ENCODE peak calls at places on chromosome 9, in eight cellular contexts. Q is activated naive CD4-positive, alpha-beta T cell; J is activated CD4-positive, CD25-positive, alpha-beta regulatory T cell treated with anti-CD3 and anti-CD28 coated beads, Interleukin-2, amount 50 U/mL, for 72 hours; E is AG04450; W is NCI-H774; A is activated naive CD8-positive, alpha-beta T cell treated with anti-CD3 and anti-CD28 coated beads for 36 hours; Z is NCI-H1092 treated with DMSO at 0.1 percent for 48 hours; V is AG10803. Y is an unnamed sample.

GRCh38 chr9:114318416-114318815 is 4.5 kb upstream of the ORM1 start:
- DNase-seq in V (no peak), Q (no peak), W (no peak), E (no peak), J (no peak), A (no peak), Z (no peak), Y (no peak)

GRCh38 chr9:27394826-27395201 is 97.9 kb upstream of the EQTN start:
- DNase-seq in A (no peak), Z (no peak), Q (no peak), J (no peak), V (no peak), W (no peak), E (no peak), Y (no peak)

GRCh38 chr9:70117835-70118319 is 74.2 kb downstream of the MAMDC2 start:
- DNase-seq in W (no peak), A (no peak), V (peak), Q (no peak), Z (no peak), E (no peak), J (no peak), Y (peak)

GRCh38 chr9:130662099-130662926 is 2.1 kb upstream of the PRDM12 start:
- DNase-seq in Z (no peak), V (no peak), W (no peak), J (no peak), A (no peak), Q (no peak), E (no peak), Y (no peak)

GRCh38 chr9:19232830-19233194 is 2.3 kb downstream of the DENND4C start:
- DNase-seq in Q (no peak), A (no peak), J (no peak), V (peak), Z (peak), E (no peak), W (no peak), Y (peak)

GRCh38 chr9:82606761-82607382 is 456.1 kb downstream of the RASEF start:
- DNase-seq in Z (peak), A (no peak), W (peak), V (peak), Q (no peak), E (no peak), J (no peak), Y (peak)

GRCh38 chr9:69805962-69806633 is 14.5 kb upstream of the CFAP95 start:
- DNase-seq in Q (no peak), V (no peak), A (no peak), W (no peak), J (no peak), E (no peak), Z (no peak), Y (no peak)

GRCh38 chr9:98326402-98327248 is 71.2 kb upstream of the TBC1D2 start:
- DNase-seq in Z (no peak), Q (no peak), W (no peak), E (peak), A (peak), J (no peak), V (peak), Y (no peak)

GRCh38 chr9:85377751-85378289 is 363.9 kb downstream of the AGTPBP1 start:
- DNase-seq in W (no peak), Z (no peak), Q (no peak), J (no peak), E (no peak), V (no peak), A (peak), Y (peak)

GRCh38 chr9:91948423-91949292 is 1.4 kb downstream of the ROR2 start:
- DNase-seq in E (no peak), Z (peak), J (no peak), A (peak), W (peak), V (no peak), Q (no peak), Y (peak)

GRCh38 chr9:84304166-84304565 is 36.4 kb downstream of the SLC28A3 start:
- DNase-seq in Q (no peak), W (no peak), Z (no peak), J (no peak), A (no peak), E (no peak), V (no peak), Y (peak)

GRCh38 chr9:123335227-123335985 is 20.6 kb upstream of the CRB2 start:
- DNase-seq in J (no peak), Z (no peak), W (no peak), A (no peak), V (peak), E (peak), Q (no peak), Y (peak)

GRCh38 chr9:98324801-98325200 is 69.4 kb upstream of the TBC1D2 start:
- DNase-seq in Z (no peak), W (no peak), J (no peak), A (no peak), E (no peak), V (no peak), Q (no peak), Y (no peak)